ENCODE peak calls at places on chromosome 5, in four cellular contexts. U is H1, B is IMR-90, Q is uterus. D is an unnamed sample.

GRCh38 chr5:122263352-122264030 is 48.5 kb upstream of the SNCAIP start:
- DNase-seq in U (no peak), B (peak), Q (no peak), D (no peak)

GRCh38 chr5:137609122-137609521 is 110.0 kb upstream of the SPOCK1 start:
- DNase-seq in U (no peak), B (peak), Q (no peak), D (no peak)

GRCh38 chr5:176994460-176995121 is 12.0 kb downstream of the UIMC1 start:
- DNase-seq in U (no peak), B (peak), Q (no peak), D (no peak)

GRCh38 chr5:127804886-127805426 is 101.8 kb downstream of the CCDC192 start:
- DNase-seq in U (no peak), B (peak), Q (no peak), D (no peak)

GRCh38 chr5:55234171-55234700 is 828 bp upstream of the CCNO start:
- DNase-seq in U (no peak), B (peak), Q (no peak), D (no peak)

GRCh38 chr5:147539053-147539452 is 29.2 kb upstream of the DPYSL3 start:
- DNase-seq in U (no peak), B (peak), Q (no peak), D (no peak)

GRCh38 chr5:139312075-139312474 is 18.5 kb downstream of the MATR3 start:
- DNase-seq in U (no peak), B (no peak), Q (no peak), D (no peak)

GRCh38 chr5:39605966-39606591 is 181.3 kb upstream of the DAB2 start:
- DNase-seq in U (no peak), B (peak), Q (no peak), D (no peak)

GRCh38 chr5:128487041-128487440 is 51.0 kb downstream of the FBN2 start:
- DNase-seq in U (no peak), B (peak), Q (no peak), D (no peak)

GRCh38 chr5:103942587-103943186 is 380.1 kb upstream of the NUDT12 start:
- DNase-seq in U (no peak), B (no peak), Q (no peak), D (no peak)

GRCh38 chr5:142032747-142033631 is 20.2 kb upstream of the GNPDA1 start:
- DNase-seq in U (peak), B (no peak), Q (no peak), D (no peak)

GRCh38 chr5:115559524-115559923 is 14.9 kb upstream of the FEM1C start:
- DNase-seq in U (no peak), B (peak), Q (no peak), D (no peak)

DNA sequence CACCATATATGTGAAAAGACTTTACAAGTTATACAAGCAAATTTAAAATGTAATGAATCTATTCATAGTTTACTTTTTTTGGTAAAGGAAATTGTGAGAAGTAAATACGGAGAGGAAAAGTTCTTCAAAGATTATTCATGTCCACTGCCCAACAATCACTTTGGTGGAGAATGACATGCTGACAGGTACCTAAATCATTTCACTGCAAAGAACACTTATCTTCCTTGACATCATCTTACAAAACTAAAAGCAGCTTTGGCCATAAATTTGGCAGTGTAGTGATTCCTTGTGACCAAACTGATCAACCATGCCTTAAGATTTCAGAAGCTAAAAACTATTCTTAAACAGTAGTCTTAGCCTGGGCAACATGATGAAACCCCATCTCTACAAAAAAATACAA is 42.5 kb downstream of the GOLPH3 start:
- DNase-seq in U (no peak), B (no peak), Q (no peak), D (no peak)
- TF ChIP-seq CTCF in U (no peak), B (no peak), Q (no peak), D (no peak)

GRCh38 chr5:134526483-134527155 is 1.1 kb downstream of the JADE2 start:
- DNase-seq in U (no peak), B (no peak), Q (peak), D (peak)
- TF ChIP-seq POLR2A in U (peak), B (peak), Q (no peak), D (no peak)

GRCh38 chr5:4058899-4059298 is 463.3 kb downstream of the IRX1 start:
- DNase-seq in U (no peak), B (no peak), Q (no peak), D (no peak)
- TF ChIP-seq CTCF in U (no peak), B (no peak), Q (no peak), D (no peak)

GRCh38 chr5:43676083-43676840 is 73.3 kb downstream of the NNT start:
- DNase-seq in U (no peak), B (peak), Q (no peak), D (no peak)

GRCh38 chr5:43679214-43679613 is 76.2 kb downstream of the NNT start:
- DNase-seq in U (no peak), B (no peak), Q (no peak), D (no peak)

GRCh38 chr5:43677241-43677640 is 74.3 kb downstream of the NNT start:
- DNase-seq in U (no peak), B (no peak), Q (no peak), D (no peak)

GRCh38 chr5:43683884-43684471 is 81.0 kb downstream of the NNT start:
- DNase-seq in U (no peak), B (no peak), Q (no peak), D (no peak)

GRCh38 chr5:43680286-43680685 is 77.3 kb downstream of the NNT start:
- DNase-seq in U (no peak), B (no peak), Q (no peak), D (no peak)
- TF ChIP-seq POLR2A in U (no peak), B (no peak), Q (no peak), D (no peak)

DNA sequence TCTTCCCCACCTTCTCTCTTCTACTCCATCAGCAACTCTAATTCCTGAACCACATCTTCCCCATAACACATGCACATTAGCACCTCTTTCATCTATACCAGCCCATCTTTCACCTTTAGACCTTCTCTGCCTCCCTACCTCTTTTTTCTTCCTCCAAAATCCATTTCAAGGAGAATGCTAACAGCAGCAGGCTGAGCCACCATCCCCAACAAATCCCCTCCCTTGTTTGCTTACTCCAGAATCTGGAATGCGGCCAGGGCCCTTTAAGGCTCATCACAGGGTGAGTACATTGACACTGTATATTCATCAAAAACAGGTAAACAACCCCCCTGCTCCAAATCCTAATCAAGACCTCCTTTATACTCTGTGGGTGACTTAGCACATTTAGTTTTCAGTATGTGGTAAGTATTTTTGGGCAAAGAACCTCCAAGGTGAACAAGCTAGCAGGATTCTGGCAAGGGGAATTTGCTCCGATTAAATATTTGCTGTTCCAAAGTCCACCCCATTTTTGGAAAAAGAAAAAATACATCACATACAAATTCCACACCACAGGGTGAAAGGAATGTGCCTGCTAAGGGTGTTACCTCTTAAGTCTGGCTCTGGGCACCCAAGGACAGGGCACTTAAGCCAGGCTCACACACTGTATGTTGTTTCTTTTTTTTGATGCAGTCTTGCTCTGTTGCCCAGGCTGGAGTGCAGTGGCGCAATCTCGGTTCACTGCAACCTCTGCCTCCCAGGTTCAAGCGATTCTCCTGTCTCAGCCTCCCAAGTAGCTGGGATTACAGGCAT is 71.4 kb downstream of the SERINC5 start:
- DNase-seq in U (no peak), B (no peak), Q (no peak), D (no peak)
- TF ChIP-seq CTCF in U (no peak), B (no peak), Q (no peak), D (no peak)

GRCh38 chr5:95786821-95787408 is 35.6 kb downstream of the GLRX start:
- DNase-seq in U (no peak), B (peak), Q (no peak), D (no peak)
- TF ChIP-seq POLR2A in U (no peak), B (no peak), Q (no peak), D (no peak)

DNA sequence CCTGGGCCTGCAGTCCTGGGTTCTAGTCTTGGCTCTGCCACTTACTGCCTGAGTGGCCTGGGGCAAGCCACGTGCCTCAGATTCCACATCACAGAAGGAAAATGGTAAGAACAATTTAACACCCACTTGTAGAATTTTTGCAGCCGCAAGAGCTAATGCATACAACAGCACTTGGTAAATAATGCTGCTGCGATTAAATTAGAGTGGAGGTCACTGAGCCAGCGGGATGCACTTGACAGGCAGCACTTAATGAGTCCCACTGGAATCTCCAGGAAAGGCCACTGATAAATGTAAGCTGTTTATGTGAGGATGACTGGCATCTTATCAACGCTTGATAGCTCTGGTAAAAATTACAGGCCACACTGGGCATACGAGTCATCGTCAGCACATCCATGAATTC is 59.3 kb upstream of the UBTD2 start:
- DNase-seq in U (no peak), B (no peak), Q (no peak), D (no peak)
- TF ChIP-seq CTCF in U (no peak), B (no peak), Q (no peak), D (no peak)

D was measured in esophagus squamous epithelium.